ENCODE peak calls at places on chromosomes 2 and 18, in seven cellular contexts. Y, M, F, Q, N, L and U are unnamed samples.

GRCh38 chr2:25250331-25251031 is 82.1 kb upstream of the POMC start:
- DNase-seq in Y (no peak), M (peak; percentile 71), F (peak; percentile 85), Q (no peak), N (peak; percentile 7), L (no peak), U (no peak)

GRCh38 chr18:39007523-39007922 is 1441.9 kb upstream of the CELF4 start:
- DNase-seq in Y (no peak), M (no peak), F (no peak), Q (no peak), N (no peak), L (no peak), U (no peak)

GRCh38 chr2:146721486-146721885 is 1123.3 kb upstream of the ACVR2A start:
- DNase-seq in Y (no peak), M (no peak), F (no peak), Q (no peak), N (no peak), L (no peak), U (no peak)

GRCh38 chr2:88967844-88968243 is 276.4 kb downstream of the RPIA start:
- DNase-seq in Y (no peak), M (peak; percentile 12), F (no peak), Q (no peak), N (peak; percentile 64), L (no peak), U (no peak)

GRCh38 chr2:240301256-240301795 is 134.1 kb upstream of the GPC1 start:
- DNase-seq in Y (no peak), M (no peak), F (no peak), Q (no peak), N (no peak), L (peak; percentile 3), U (no peak)

GRCh38 chr2:218387369-218388194 is 5.5 kb downstream of the SLC11A1 start:
- DNase-seq in Y (no peak), M (peak; percentile 43), F (no peak), Q (no peak), N (peak; percentile 57), L (peak; percentile 52), U (no peak)

GRCh38 chr2:77081597-77081996 is 440.6 kb downstream of the LRRTM4 start:
- DNase-seq in Y (no peak), M (no peak), F (no peak), Q (no peak), N (no peak), L (no peak), U (no peak)

GRCh38 chr2:96665083-96665569 is 22.6 kb downstream of the FER1L5 start:
- DNase-seq in Y (no peak), M (peak; percentile 96), F (peak; percentile 21), Q (peak; percentile 29), N (peak; percentile 99), L (peak; percentile 96), U (no peak)

GRCh38 chr2:98771771-98772521 is 41.0 kb upstream of the MGAT4A start:
- DNase-seq in Y (peak; percentile 95), M (no peak), F (no peak), Q (no peak), N (peak; percentile 30), L (no peak), U (no peak)

GRCh38 chr2:36618381-36618780 is 20.4 kb upstream of the FEZ2 start:
- DNase-seq in Y (peak; percentile 42), M (peak; percentile 83), F (peak; percentile 6), Q (no peak), N (peak; percentile 81), L (peak; percentile 54), U (no peak)

GRCh38 chr2:42910657-42911405 is 118.4 kb upstream of the HAAO start:
- DNase-seq in Y (no peak), M (no peak), F (no peak), Q (no peak), N (no peak), L (no peak), U (no peak)

GRCh38 chr2:177165103-177165583 is 47.5 kb upstream of the HNRNPA3 start:
- DNase-seq in Y (peak; percentile 16), M (peak; percentile 67), F (peak; percentile 62), Q (peak; percentile 59), N (peak; percentile 56), L (peak; percentile 51), U (peak; percentile 12)

GRCh38 chr2:107808986-107809385 is 17.7 kb upstream of the RGPD4 start:
- DNase-seq in Y (no peak), M (peak; percentile 44), F (peak; percentile 7), Q (no peak), N (peak; percentile 42), L (no peak), U (no peak)

GRCh38 chr2:232542715-232543467 is 3.4 kb downstream of the CHRNG start:
- DNase-seq in Y (no peak), M (no peak), F (no peak), Q (no peak), N (no peak), L (no peak), U (no peak)

GRCh38 chr2:55761526-55761925 is 67.9 kb upstream of the PNPT1 start:
- DNase-seq in Y (no peak), M (no peak), F (no peak), Q (peak; percentile 9), N (peak; percentile 83), L (peak; percentile 32), U (no peak)

GRCh38 chr2:236887519-236887918 is 198.2 kb upstream of the COPS8 start:
- DNase-seq in Y (no peak), M (peak; percentile 47), F (no peak), Q (peak; percentile 55), N (no peak), L (peak; percentile 59), U (no peak)

GRCh38 chr2:54353216-54353615 is 97.2 kb upstream of the TSPYL6 start:
- DNase-seq in Y (no peak), M (no peak), F (no peak), Q (no peak), N (no peak), L (no peak), U (no peak)

GRCh38 chr2:107419191-107419590 is 407.5 kb upstream of the RGPD4 start:
- DNase-seq in Y (no peak), M (no peak), F (no peak), Q (no peak), N (no peak), L (no peak), U (no peak)

GRCh38 chr2:234994340-234995321 is 42.8 kb downstream of the SH3BP4 start:
- DNase-seq in Y (no peak), M (no peak), F (no peak), Q (no peak), N (no peak), L (no peak), U (no peak)